ENCODE peak calls at places on chromosome 11, in five cellular contexts. H, B, N, A and R are unnamed samples. For H3K4me1 and H3K9me3, the result is how much of the 10 kb centered on the place peaks cover.

GRCh38 chr11:78835646-78836045 is 261.0 kb upstream of the NARS2 start:
- DNase-seq in H (no peak), B (no peak), N (no peak), A (no peak), R (no peak)

GRCh38 chr11:124481365-124482323 is 36.1 kb upstream of the OR8B8 start:
- DNase-seq in H (no peak), B (no peak), N (peak), A (no peak), R (no peak)

GRCh38 chr11:121082670-121083069 is 18.4 kb upstream of the TECTA start:
- DNase-seq in H (no peak), B (no peak), N (no peak), A (no peak), R (no peak)

GRCh38 chr11:35322321-35322979 is 96.9 kb downstream of the SLC1A2 start:
- DNase-seq in H (no peak), B (no peak), N (no peak), A (no peak), R (no peak)

GRCh38 chr11:72195518-72195917 is 3.6 kb downstream of the FOLR1 start:
- DNase-seq in H (no peak), B (no peak), N (no peak), A (no peak), R (no peak)

GRCh38 chr11:73661035-73661628 is 14.8 kb downstream of the PLEKHB1 start:
- DNase-seq in H (peak), B (peak), N (peak), A (peak), R (peak)

GRCh38 chr11:13923716-13924650 is 38.5 kb upstream of the SPON1 start:
- DNase-seq in H (no peak), B (no peak), N (no peak), A (no peak), R (no peak)

GRCh38 chr11:96054870-96055705 is 131.2 kb upstream of the MTMR2 start:
- DNase-seq in H (no peak), B (no peak), N (no peak), A (no peak), R (no peak)

GRCh38 chr11:30741039-30741550 is 154.9 kb upstream of the MPPED2 start:
- DNase-seq in H (no peak), B (no peak), N (no peak), A (no peak), R (no peak)

GRCh38 chr11:91261513-91261912 is 963.1 kb upstream of the FAT3 start:
- DNase-seq in H (no peak), B (no peak), N (no peak), A (no peak), R (no peak)

GRCh38 chr11:111663820-111664219 is 61.6 kb downstream of the SIK2 start:
- DNase-seq in H (peak), B (peak), N (peak), A (no peak), R (peak)

GRCh38 chr11:91978747-91979146 is 245.9 kb upstream of the FAT3 start:
- DNase-seq in H (no peak), B (no peak), N (no peak), A (no peak), R (no peak)

GRCh38 chr11:35237860-35238715 is 99.1 kb downstream of the CD44 start:
- DNase-seq in H (peak), B (peak), N (peak), A (no peak), R (peak)

GRCh38 chr11:10302744-10303557 is 1.9 kb upstream of the ADM start:
- DNase-seq in H (peak), B (peak), N (peak), A (peak), R (peak)
- TF ChIP-seq CTCF in H (no peak), B (no peak), N (no peak), A (peak), R (no peak)

GRCh38 chr11:46701078-46701654 is 335 bp downstream of the ZNF408 start:
- DNase-seq in H (no peak), B (no peak), N (no peak), A (no peak), R (no peak)

GRCh38 chr11:46697723-46698122 is 2.7 kb downstream of the ARHGAP1 start:
- DNase-seq in H (no peak), B (no peak), N (no peak), A (no peak), R (no peak)

GRCh38 chr11:46698597-46698996 is 1.8 kb downstream of the ARHGAP1 start:
- DNase-seq in H (no peak), B (no peak), N (no peak), A (no peak), R (no peak)

GRCh38 chr11:46697303-46697702 is 3.1 kb downstream of the ARHGAP1 start:
- DNase-seq in H (no peak), B (peak), N (peak), A (no peak), R (no peak)

GRCh38 chr11:46700251-46701077 is at the start of the genes ARHGAP1 and ZNF408:
- DNase-seq in H (peak), B (peak), N (peak), A (peak), R (peak)
- H3K4me1 ChIP-seq in H (under half), B (half or more), N (half or more), A (under half), R (under half)

GRCh38 chr11:76778874-76779273 is 4.3 kb upstream of the TSKU start:
- DNase-seq in H (no peak), B (no peak), N (no peak), A (no peak), R (no peak)
- H3K9me3 ChIP-seq in H (under half), B (under half), N (under half), A (under half), R (under half)

DNA sequence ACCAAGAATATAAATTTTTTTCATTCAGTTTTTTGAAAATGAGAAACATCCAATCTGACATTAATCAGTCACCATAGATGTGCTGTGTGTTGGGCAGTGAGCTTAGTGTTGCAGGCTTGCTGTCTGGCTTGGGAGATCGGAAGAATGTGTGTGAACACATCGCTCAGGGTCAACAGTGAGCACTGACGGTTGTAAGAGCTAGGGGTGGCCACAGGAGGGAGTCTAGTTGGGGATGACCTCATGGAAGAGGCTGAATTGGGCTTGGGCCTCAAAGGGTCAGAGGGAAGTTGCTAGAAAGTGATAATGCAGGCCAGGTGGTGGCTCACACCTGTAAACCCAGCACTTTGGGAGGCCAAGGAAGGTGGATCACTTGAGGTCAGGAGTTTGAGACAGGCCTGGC is 375.4 kb downstream of the DDX10 start:
- DNase-seq in H (no peak), B (no peak), N (no peak), A (no peak), R (no peak)
- TF ChIP-seq CTCF in H (no peak), B (no peak), N (no peak), A (no peak), R (no peak)

GRCh38 chr11:11583801-11584445 is 37.9 kb downstream of the GALNT18 start:
- DNase-seq in H (no peak), B (no peak), N (no peak), A (no peak), R (peak)

GRCh38 chr11:11587122-11587521 is 34.7 kb downstream of the GALNT18 start:
- DNase-seq in H (no peak), B (no peak), N (no peak), A (no peak), R (peak)

GRCh38 chr11:11584446-11584810 is 37.4 kb downstream of the GALNT18 start:
- DNase-seq in H (no peak), B (no peak), N (no peak), A (no peak), R (peak)

GRCh38 chr11:11586465-11586864 is 35.3 kb downstream of the GALNT18 start:
- DNase-seq in H (no peak), B (no peak), N (no peak), A (no peak), R (no peak)

DNA sequence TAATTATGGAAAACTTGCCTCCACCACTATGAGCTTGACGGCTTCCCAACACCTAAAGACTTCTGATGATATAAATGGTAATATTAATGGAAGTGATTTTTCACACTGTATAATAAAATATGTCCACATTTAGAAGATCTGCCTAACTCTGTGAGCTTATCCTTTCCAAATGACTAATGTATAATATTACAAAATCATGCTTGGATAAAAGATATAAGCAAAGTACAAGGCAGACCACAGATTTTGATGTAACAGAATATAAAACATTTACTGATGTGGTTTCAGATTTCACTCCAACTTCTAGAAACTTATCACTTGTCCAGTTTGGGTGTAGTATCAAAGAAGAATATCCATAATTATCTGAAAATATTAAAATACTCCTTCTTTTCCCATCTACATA is 36.9 kb downstream of the GALNT18 start:
- DNase-seq in H (no peak), B (no peak), N (no peak), A (no peak), R (no peak)
- H3K4me1 ChIP-seq in H (under half), B (under half), N (half or more), A (under half), R (under half)

GRCh38 chr11:58688779-58689503 is 42.8 kb downstream of the GLYAT start:
- DNase-seq in H (no peak), B (no peak), N (no peak), A (no peak), R (no peak)
- H3K9me3 ChIP-seq in H (under half), B (under half), N (under half), A (under half), R (under half)